ENCODE peak calls at places on chromosomes 12 and 14, in seven cellular contexts. R, K, W, N, G, A and L are unnamed samples. For H3K36me3, the result is how much of the 10 kb centered on the place peaks cover.

GRCh38 chr12:30286345-30286926 is 409.2 kb downstream of the IPO8 start:
- DNase-seq in G (no peak), K (no peak), N (no peak), R (no peak), A (peak), W (peak), L (no peak)

GRCh38 chr12:47980779-47981495 is 17.5 kb downstream of the TMEM106C start:
- DNase-seq in A (no peak), R (no peak), K (no peak), W (no peak), N (no peak), G (no peak), L (no peak)

GRCh38 chr14:21300892-21301291 is 21.0 kb downstream of the RPGRIP1 start:
- DNase-seq in G (peak), W (no peak), R (peak), N (no peak), A (peak), K (no peak), L (no peak)

GRCh38 chr14:105846312-105846711 is 319.9 kb downstream of the TMEM121 start:
- DNase-seq in N (no peak), A (no peak), W (no peak), R (no peak), G (peak), K (no peak), L (no peak)

GRCh38 chr12:21815306-21816062 is 41.0 kb upstream of the KCNJ8 start:
- DNase-seq in K (no peak), W (no peak), A (no peak), G (no peak), N (no peak), R (no peak), L (no peak)

GRCh38 chr14:53375573-53375972 is 222.4 kb upstream of the DDHD1 start:
- DNase-seq in G (no peak), A (no peak), W (no peak), N (no peak), K (no peak), R (no peak), L (no peak)

GRCh38 chr12:58765653-58766554 is 154.4 kb downstream of the LRIG3 start:
- DNase-seq in K (no peak), A (no peak), N (no peak), W (no peak), R (no peak), G (no peak), L (no peak)

GRCh38 chr12:42790761-42791151 is 201.2 kb upstream of the PRICKLE1 start:
- DNase-seq in W (peak), R (no peak), G (no peak), A (no peak), N (no peak), K (no peak), L (no peak)

GRCh38 chr12:130186631-130187269 is 24.5 kb downstream of the FZD10 start:
- DNase-seq in R (no peak), G (no peak), W (no peak), N (no peak), A (no peak), K (no peak), L (no peak)

GRCh38 chr12:24820872-24821271 is 128.0 kb downstream of the BCAT1 start:
- DNase-seq in N (no peak), W (no peak), R (no peak), G (no peak), K (no peak), A (no peak), L (no peak)

GRCh38 chr14:87873741-87874140 is 119.2 kb downstream of the GALC start:
- DNase-seq in R (no peak), G (no peak), W (no peak), A (no peak), N (no peak), K (no peak), L (no peak)

GRCh38 chr12:26787125-26787495 is 45.9 kb downstream of the ITPR2 start:
- DNase-seq in R (no peak), W (peak), N (no peak), K (no peak), A (no peak), G (no peak), L (no peak)

GRCh38 chr12:11568155-11568761 is 81.2 kb upstream of the ETV6 start:
- DNase-seq in N (no peak), K (no peak), R (no peak), G (no peak), A (no peak), W (no peak), L (no peak)

GRCh38 chr14:30223385-30223785 is 295.7 kb upstream of the PRKD1 start:
- DNase-seq in A (no peak), N (peak), K (peak), G (peak), W (peak), R (peak), L (no peak)
- TF ChIP-seq POLR2AphosphoS5 in A (no peak), N (peak), K (peak), G (peak), W (peak), R (peak), L (no peak)

DNA sequence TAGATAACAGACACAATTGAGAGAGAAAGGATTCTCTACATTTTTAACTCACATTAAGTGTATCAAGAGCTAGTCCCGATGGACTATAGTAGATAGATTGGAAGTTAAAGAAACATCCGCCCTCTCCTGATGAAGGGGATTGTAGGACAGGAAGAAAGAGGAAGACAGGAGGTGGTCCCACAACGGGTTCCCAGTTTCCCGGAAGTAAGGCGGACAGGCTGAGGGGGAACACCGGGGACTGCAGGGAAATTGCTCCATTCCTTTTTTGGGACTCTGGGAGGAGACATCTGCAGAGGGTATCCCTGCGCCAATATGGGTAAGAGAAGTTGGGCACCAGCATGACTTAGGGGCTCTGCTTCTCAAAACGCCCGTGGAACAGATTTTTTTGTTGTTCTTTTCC is 177.5 kb upstream of the ATF7IP start:
- DNase-seq in K (no peak), N (no peak), G (no peak), A (no peak), R (no peak), W (no peak), L (no peak)
- H3K27ac ChIP-seq in K (no peak), N (peak), G (no peak), A (no peak), R (no peak), W (no peak), L (no peak)

GRCh38 chr12:6849976-6850560 is 1.0 kb downstream of the CDCA3 start:
- DNase-seq in G (no peak), W (no peak), N (no peak), R (no peak), K (no peak), A (no peak), L (no peak)
- H3K36me3 ChIP-seq in G (under half), W (under half), N (under half), R (under half), K (under half), A (under half), L (under half)

GRCh38 chr14:100587248-100587762 is at the start of gene BEGAIN:
- DNase-seq in R (no peak), K (no peak), W (no peak), G (no peak), N (no peak), A (peak), L (no peak)

GRCh38 chr14:100586153-100586519 is 1.1 kb downstream of the BEGAIN start:
- DNase-seq in A (no peak), R (no peak), K (no peak), W (no peak), N (no peak), G (no peak), L (no peak)

GRCh38 chr14:100585448-100586152 is 1.6 kb downstream of the BEGAIN start:
- DNase-seq in N (no peak), R (no peak), A (no peak), G (no peak), W (no peak), K (no peak), L (no peak)

GRCh38 chr14:100587763-100588411 is 670 bp upstream of the BEGAIN start:
- DNase-seq in K (no peak), R (no peak), W (no peak), A (no peak), G (no peak), N (no peak), L (no peak)

GRCh38 chr14:100586520-100587247 is 533 bp downstream of the BEGAIN start:
- DNase-seq in N (no peak), K (no peak), R (no peak), G (no peak), W (no peak), A (peak), L (no peak)
- TF ChIP-seq POLR2AphosphoS5 in N (no peak), K (peak), R (no peak), G (no peak), W (no peak), A (peak), L (no peak)

DNA sequence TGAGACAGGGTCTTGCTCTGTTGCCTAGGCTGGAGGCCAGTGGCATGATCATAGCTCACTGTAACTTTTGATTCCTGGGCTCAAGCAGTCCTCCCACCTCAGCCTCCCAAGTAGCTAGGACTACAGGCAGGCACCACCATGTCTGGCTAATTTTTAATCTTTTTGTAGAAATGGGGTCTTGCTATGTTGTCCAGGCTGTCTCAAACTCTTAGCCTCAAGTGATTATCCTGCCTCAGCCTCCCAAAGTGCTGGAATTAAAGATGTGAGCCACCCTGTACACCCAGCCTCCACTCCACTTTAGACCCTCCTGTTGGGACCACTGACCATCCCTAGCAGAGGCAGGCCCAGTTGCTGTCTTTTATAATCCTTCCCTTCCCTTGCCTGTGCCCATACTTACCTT is 63.3 kb upstream of the OSBPL8 start:
- DNase-seq in K (no peak), N (no peak), G (no peak), R (no peak), A (no peak), W (no peak), L (no peak)
- H3K27ac ChIP-seq in K (no peak), N (no peak), G (no peak), R (no peak), A (no peak), W (no peak), L (no peak)

DNA sequence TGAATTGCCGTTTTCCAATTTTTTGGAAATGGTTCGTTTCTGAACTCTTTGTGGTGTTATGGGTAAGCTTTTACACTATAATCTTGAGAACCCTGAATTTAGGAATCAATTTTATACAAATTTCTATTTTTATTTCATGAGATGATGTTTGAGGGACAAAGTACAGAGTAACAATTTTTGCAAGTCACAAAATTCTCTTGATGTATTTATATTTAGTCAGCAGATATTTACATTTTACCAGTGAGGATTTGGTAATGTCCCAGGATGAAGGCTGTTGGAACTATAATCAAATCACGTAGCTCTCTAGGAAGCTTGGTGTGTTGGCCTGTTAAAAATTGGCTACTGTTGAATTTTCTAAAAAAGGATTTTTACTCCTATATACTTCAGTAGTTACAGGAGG is 24.2 kb downstream of the GPATCH2L start:
- DNase-seq in G (no peak), W (no peak), A (no peak), R (no peak), N (no peak), K (no peak), L (no peak)
- H3K36me3 ChIP-seq in G (under half), W (under half), A (under half), R (under half), N (under half), K (under half), L (under half)

GRCh38 chr14:75242546-75243273 is 35.9 kb upstream of the FOS start:
- DNase-seq in N (peak), K (no peak), G (no peak), A (no peak), W (no peak), R (no peak), L (no peak)
- TF ChIP-seq POLR2AphosphoS5 in N (no peak), K (no peak), G (no peak), A (no peak), W (no peak), R (peak), L (no peak)

DNA sequence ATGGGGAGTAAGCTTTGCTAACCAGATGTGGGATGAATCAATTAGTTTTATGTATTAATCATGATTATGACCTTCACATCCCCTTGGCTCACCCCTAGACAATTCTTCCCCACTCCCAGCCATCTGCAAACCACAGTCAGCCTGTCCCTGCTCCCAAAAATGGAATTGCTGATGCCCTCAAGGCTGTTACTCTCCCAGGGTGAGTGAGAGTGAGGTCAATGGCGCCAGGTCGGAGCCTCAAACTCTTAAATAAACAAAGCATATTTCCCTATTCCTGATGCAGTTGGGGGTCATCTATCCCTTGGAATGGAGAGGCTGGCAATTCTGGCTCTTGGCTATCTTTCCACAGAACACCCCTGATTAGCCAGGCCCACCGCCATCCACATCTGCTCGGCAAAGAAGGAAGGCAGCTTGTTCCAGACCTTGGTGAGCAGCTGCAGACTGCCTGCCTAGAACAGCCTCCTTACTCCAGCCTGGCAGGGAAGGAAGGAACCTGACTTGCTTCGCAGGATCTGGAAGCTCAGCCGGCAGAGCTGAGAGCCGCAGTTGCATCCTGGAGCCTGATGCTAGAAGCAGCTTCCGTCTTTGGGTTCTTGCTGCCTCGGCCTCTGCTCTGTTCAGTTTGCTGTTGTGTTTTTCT is 57.0 kb downstream of the SMUG1 start:
- DNase-seq in W (no peak), A (no peak), R (peak), G (no peak), K (no peak), N (no peak), L (no peak)
- H3K27ac ChIP-seq in W (no peak), A (no peak), R (peak), G (no peak), K (no peak), N (no peak), L (no peak)